ENCODE peak calls at places on chromosomes 13 and 19, in nine cellular contexts. H is effector CD4-positive, alpha-beta T cell; S is activated CD4-positive, alpha-beta T cell treated with anti-CD3 and anti-CD28 coated beads, Interleukin-2, amount 10 ng/mL, durations not matched to agents 7 days and 5 days; B is neuronal stem cell; Q is stimulated activated CD8-positive, alpha-beta memory T cell treated with anti-CD3 and anti-CD28 coated beads, Interleukin-2, amount 100 ng/mL, for 1 hour; X is RWPE1; F is PC-9; I is NCI-H345; A is effector memory CD4-positive, alpha-beta T cell. L is an unnamed sample.
A peak's percentile ranks its signal among the peaks of the same experiment; 100 is the strongest.

GRCh38 chr19:15265849-15266248 is 33.6 kb upstream of the EPHX3 start:
- DNase-seq in I (no peak), S (no peak), F (no peak), B (no peak), A (no peak), Q (no peak), X (peak; percentile 62), H (no peak), L (peak; percentile 99)

GRCh38 chr19:18416778-18417249 is 2.4 kb upstream of the SSBP4 start:
- DNase-seq in H (peak; percentile 56), B (peak; percentile 77), F (peak; percentile 68), X (no peak), A (peak; percentile 67), S (peak; percentile 62), I (peak; percentile 68), Q (peak; percentile 40), L (peak; percentile 71)

GRCh38 chr13:109737606-109738005 is 48.8 kb downstream of the IRS2 start:
- DNase-seq in Q (no peak), S (no peak), F (peak; percentile 69), A (no peak), X (peak; percentile 11), B (no peak), H (no peak), I (no peak), L (peak; percentile 66)

GRCh38 chr19:17340302-17340870 is 3.0 kb downstream of the GTPBP3 start:
- DNase-seq in X (no peak), B (no peak), S (no peak), I (no peak), Q (no peak), H (no peak), A (no peak), F (no peak), L (no peak)

GRCh38 chr13:23411220-23411619 is 22.3 kb downstream of the SACS start:
- DNase-seq in A (no peak), Q (no peak), S (no peak), I (no peak), X (no peak), H (no peak), F (no peak), B (no peak), L (no peak)

GRCh38 chr19:15479391-15480345 is at the start of gene PGLYRP2:
- DNase-seq in Q (no peak), I (no peak), H (no peak), B (no peak), X (no peak), F (peak; percentile 56), S (no peak), A (no peak), L (no peak)

GRCh38 chr19:33520048-33520643 is 1.4 kb downstream of the PEPD start:
- DNase-seq in H (no peak), F (no peak), I (no peak), S (no peak), B (no peak), A (no peak), X (no peak), Q (no peak), L (no peak)

GRCh38 chr19:7850429-7850819 is 20.4 kb downstream of the EVI5L start:
- DNase-seq in S (no peak), A (no peak), B (no peak), F (no peak), I (no peak), H (no peak), Q (no peak), X (no peak), L (no peak)

L was measured in LHCN-M2.